ENCODE peak calls at places on chromosome 11, in ten cellular contexts. U is H9; R is activated T-cell treated with anti-CD3 and anti-CD28 coated beads for 1 hour; G is fibroblast of pulmonary artery; M is endothelial cell; D is nucleus accumbens; X is NCI-H2171 treated with DMSO at 0.1 percent for 48 hours; A is Jurkat, Clone E6-1; E is HEK293T; L is heart left ventricle. Q is an unnamed sample.

GRCh38 chr11:97389270-97389669 is 999.5 kb downstream of the JRKL start:
- DNase-seq in M (no peak), R (no peak), L (no peak), U (no peak), A (no peak), D (no peak), X (peak; percentile 38), E (no peak), G (no peak), Q (no peak)

GRCh38 chr11:18633256-18634139 is 644 bp downstream of the SPTY2D1 start:
- DNase-seq in U (no peak), G (peak; percentile 3), X (no peak), A (peak; percentile 77), L (no peak), D (no peak), E (no peak), R (no peak), M (no peak), Q (no peak)

GRCh38 chr11:120884290-120885020 is 139.4 kb upstream of the TBCEL start:
- DNase-seq in D (no peak), G (no peak), E (no peak), U (no peak), L (peak; percentile 20), R (no peak), X (no peak), A (no peak), M (no peak), Q (no peak)

GRCh38 chr11:78798567-78799170 is 224.0 kb upstream of the NARS2 start:
- DNase-seq in A (peak; percentile 28), R (no peak), D (peak; percentile 52), G (peak; percentile 70), L (peak; percentile 73), U (peak; percentile 77), X (peak; percentile 68), M (peak; percentile 79), E (peak; percentile 75), Q (peak; percentile 18)

GRCh38 chr11:78063440-78064181 is at the start of gene THRSP:
- DNase-seq in L (no peak), R (no peak), X (no peak), M (no peak), G (no peak), E (no peak), D (no peak), A (no peak), U (no peak), Q (no peak)

GRCh38 chr11:78037056-78037455 is 14.0 kb upstream of the KCTD14 start:
- DNase-seq in X (no peak), E (no peak), U (no peak), G (no peak), A (no peak), L (no peak), D (no peak), R (no peak), M (no peak), Q (no peak)

GRCh38 chr11:75582935-75583709 is 21.1 kb downstream of the SERPINH1 start:
- DNase-seq in M (peak; percentile 88), E (peak; percentile 80), L (peak; percentile 76), X (peak; percentile 36), R (no peak), G (peak; percentile 61), D (peak; percentile 59), U (peak; percentile 80), A (no peak), Q (no peak)

GRCh38 chr11:44622190-44622650 is 56.8 kb downstream of the CD82 start:
- DNase-seq in X (no peak), U (peak; percentile 18), L (no peak), R (no peak), G (no peak), A (no peak), E (no peak), D (no peak), M (no peak), Q (peak; percentile 6)

GRCh38 chr11:708511-708910 is 2.5 kb downstream of the EPS8L2 start:
- DNase-seq in U (no peak), A (no peak), E (no peak), R (no peak), L (no peak), X (no peak), D (no peak), M (no peak), G (no peak), Q (no peak)

GRCh38 chr11:32297629-32298028 is 137.7 kb downstream of the WT1 start:
- DNase-seq in X (peak; percentile 96), A (peak; percentile 58), R (no peak), L (no peak), G (peak; percentile 70), M (no peak), U (no peak), E (peak; percentile 45), D (peak; percentile 33), Q (no peak)

GRCh38 chr11:2912498-2912897 is 16.7 kb downstream of the PHLDA2 start:
- DNase-seq in X (no peak), G (peak; percentile 65), U (peak; percentile 67), D (no peak), L (no peak), A (no peak), E (no peak), M (no peak), R (no peak), Q (no peak)

GRCh38 chr11:24093410-24093809 is 403.4 kb upstream of the LUZP2 start:
- DNase-seq in M (no peak), G (no peak), L (no peak), E (no peak), X (peak; percentile 70), R (no peak), A (no peak), U (no peak), D (no peak), Q (no peak)

GRCh38 chr11:74031310-74031676 is 22.4 kb upstream of the UCP3 start:
- DNase-seq in A (no peak), E (no peak), R (no peak), L (no peak), U (no peak), M (no peak), X (no peak), D (no peak), G (no peak), Q (no peak)

GRCh38 chr11:105486929-105487328 is 122.9 kb upstream of the GRIA4 start:
- DNase-seq in R (no peak), A (no peak), X (no peak), U (no peak), L (no peak), E (no peak), D (no peak), M (no peak), G (no peak), Q (no peak)

GRCh38 chr11:78361228-78361627 is 56.4 kb downstream of the GAB2 start:
- DNase-seq in L (no peak), G (no peak), D (no peak), E (no peak), A (no peak), U (no peak), X (no peak), R (no peak), M (no peak), Q (no peak)

GRCh38 chr11:98657711-98658110 is 363.0 kb upstream of the CNTN5 start:
- DNase-seq in R (no peak), D (no peak), L (no peak), M (no peak), U (no peak), G (no peak), E (no peak), A (no peak), X (no peak), Q (no peak)

GRCh38 chr11:13260196-13260962 is 17.2 kb upstream of the BMAL1 start:
- DNase-seq in M (no peak), D (no peak), G (no peak), L (no peak), A (no peak), R (no peak), X (no peak), U (no peak), E (no peak), Q (no peak)

GRCh38 chr11:114308689-114309089 is 12.5 kb downstream of the NNMT start:
- DNase-seq in R (no peak), M (no peak), E (no peak), L (no peak), U (no peak), D (no peak), X (no peak), A (no peak), G (peak; percentile 75), Q (no peak)

GRCh38 chr11:19595840-19596751 is 116.5 kb upstream of the NAV2 start:
- DNase-seq in D (no peak), M (no peak), R (no peak), L (peak; percentile 80), A (no peak), E (no peak), X (no peak), U (no peak), G (peak; percentile 86), Q (no peak)

GRCh38 chr11:96943970-96944369 is 554.2 kb downstream of the JRKL start:
- DNase-seq in G (no peak), L (no peak), E (no peak), R (no peak), D (no peak), U (no peak), A (no peak), M (no peak), X (peak; percentile 5), Q (no peak)

GRCh38 chr11:7924526-7924925 is 6.5 kb downstream of the OR10A6 start:
- DNase-seq in E (no peak), L (no peak), U (no peak), G (no peak), D (no peak), M (no peak), X (no peak), R (no peak), A (no peak), Q (no peak)

GRCh38 chr11:15677181-15677580 is 562.5 kb downstream of the INSC start:
- DNase-seq in M (no peak), R (no peak), G (no peak), A (no peak), D (no peak), X (no peak), E (no peak), L (no peak), U (no peak), Q (no peak)

GRCh38 chr11:64230985-64231365 is 627 bp downstream of the DNAJC4 start:
- DNase-seq in L (no peak), U (no peak), D (no peak), G (no peak), A (no peak), X (no peak), E (no peak), M (no peak), R (no peak), Q (no peak)

GRCh38 chr11:111792955-111793500 is 26.8 kb upstream of the PPP2R1B start:
- DNase-seq in A (no peak), D (no peak), L (no peak), E (no peak), G (no peak), R (no peak), U (no peak), M (no peak), X (no peak), Q (no peak)

GRCh38 chr11:34633640-34633989 is 12.7 kb downstream of the EHF start:
- DNase-seq in L (no peak), M (no peak), E (no peak), X (no peak), A (no peak), U (no peak), G (no peak), R (no peak), D (no peak), Q (no peak)

GRCh38 chr11:96150609-96151008 is 192.4 kb downstream of the MAML2 start:
- DNase-seq in A (no peak), X (no peak), E (no peak), D (no peak), M (no peak), L (no peak), G (no peak), R (no peak), U (no peak), Q (no peak)

GRCh38 chr11:65151500-65151899 is 17.2 kb upstream of the SYVN1 start:
- DNase-seq in L (no peak), E (no peak), A (no peak), M (no peak), U (no peak), G (no peak), R (no peak), X (no peak), D (no peak), Q (no peak)

GRCh38 chr11:64713031-64713780 is 9.8 kb downstream of the NRXN2 start:
- DNase-seq in D (no peak), A (no peak), U (no peak), X (peak; percentile 21), R (no peak), E (peak; percentile 46), G (peak; percentile 44), L (no peak), M (peak; percentile 50), Q (no peak)

Q was measured in activated T-helper 2 cell treated with anti-CD3 and anti-CD28 coated beads, Interferon-gamma antibody, Interleukin-2, Interleukin-4, amounts not matched to agents 10 μg/mL and 5 μg/mL and 100 μg/mL, durations not matched to agents 14 hours and 24 hours and 36 hours.